ENCODE peak calls at places on chromosomes 5 and 9, in eight cellular contexts. S, O, W, P, Q, N, G and T are unnamed samples. For H3K4me1 and H3K27me3, the result is how much of the 10 kb centered on the place peaks cover.

GRCh38 chr5:56481147-56481997 is 248.2 kb upstream of the ANKRD55 start:
- DNase-seq in S (peak), N (peak), O (no peak), G (no peak), Q (peak), W (peak), P (no peak), T (peak)

GRCh38 chr5:1507961-1508678 is 15.6 kb downstream of the LPCAT1 start:
- DNase-seq in O (no peak), N (peak), G (no peak), S (no peak), Q (no peak), P (no peak), W (no peak), T (no peak)

GRCh38 chr5:96855041-96855872 is 21.0 kb upstream of the ERAP2 start:
- DNase-seq in G (no peak), P (no peak), O (no peak), S (no peak), N (no peak), W (no peak), Q (no peak), T (no peak)

GRCh38 chr9:87148391-87149237 is 201.3 kb upstream of the GAS1 start:
- DNase-seq in Q (peak), G (peak), S (peak), W (no peak), N (peak), P (peak), O (no peak), T (peak)

GRCh38 chr9:111872886-111873285 is 23.7 kb upstream of the UGCG start:
- DNase-seq in Q (no peak), P (no peak), G (no peak), O (no peak), S (no peak), W (no peak), N (no peak), T (no peak)

GRCh38 chr5:64923151-64923685 is 154.5 kb downstream of the CWC27 start:
- DNase-seq in P (no peak), N (peak), S (no peak), W (no peak), G (no peak), O (no peak), Q (no peak), T (no peak)

GRCh38 chr5:132483661-132484385 is 6.8 kb downstream of the IRF1 start:
- DNase-seq in N (no peak), S (peak), W (no peak), P (no peak), Q (no peak), O (no peak), G (no peak), T (no peak)

GRCh38 chr9:31969552-31969951 is 414.9 kb upstream of the ACO1 start:
- DNase-seq in G (no peak), S (no peak), P (no peak), W (no peak), N (no peak), O (no peak), Q (no peak), T (no peak)

DNA sequence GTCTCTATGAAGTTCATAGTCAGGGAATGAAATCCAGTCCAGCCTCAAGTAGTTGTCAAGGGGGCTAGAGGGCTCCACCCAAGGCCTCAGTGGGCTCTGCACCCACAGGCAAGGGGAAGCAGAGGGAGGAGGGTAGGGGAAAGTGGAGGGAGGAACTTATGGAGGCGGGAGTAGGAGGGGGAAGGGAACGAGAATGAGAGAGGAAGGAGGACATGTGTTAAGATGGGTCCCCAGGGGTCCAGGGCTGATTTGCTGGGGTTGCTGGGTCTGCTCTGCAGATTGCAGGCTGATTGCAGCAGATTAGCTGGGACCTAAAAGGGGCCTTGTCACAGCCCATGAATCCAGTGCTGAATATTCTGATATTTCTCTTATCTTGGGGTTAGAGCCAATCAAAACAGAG is 166.9 kb upstream of the IL12B start:
- DNase-seq in N (peak), Q (no peak), W (no peak), P (no peak), S (no peak), O (no peak), G (no peak), T (no peak)
- H3K4me1 ChIP-seq in N (under half), Q (under half), W (under half), P (under half), S (under half), O (under half), G (under half), T (under half)

GRCh38 chr9:97935291-97935690 is 2.7 kb downstream of the HEMGN start:
- DNase-seq in N (no peak), P (no peak), O (no peak), S (no peak), W (no peak), Q (no peak), G (no peak), T (no peak)
- H3K27me3 ChIP-seq in N (half or more), P (under half), O (under half), S (under half), W (under half), Q (under half), G (half or more), T (under half)

GRCh38 chr5:90641528-90641927 is 82.9 kb downstream of the ADGRV1 start:
- DNase-seq in O (no peak), P (no peak), G (no peak), N (no peak), S (no peak), Q (no peak), W (no peak), T (no peak)

GRCh38 chr5:90638878-90639277 is 80.3 kb downstream of the ADGRV1 start:
- DNase-seq in W (no peak), S (no peak), N (no peak), Q (no peak), O (no peak), G (no peak), P (no peak), T (no peak)

GRCh38 chr5:90637731-90638130 is 79.1 kb downstream of the ADGRV1 start:
- DNase-seq in Q (no peak), O (no peak), G (no peak), N (no peak), P (no peak), W (no peak), S (no peak), T (no peak)

GRCh38 chr5:90642706-90643229 is 84.2 kb downstream of the ADGRV1 start:
- DNase-seq in O (no peak), Q (no peak), G (no peak), W (no peak), P (no peak), S (no peak), N (no peak), T (no peak)

GRCh38 chr5:90640484-90641059 is 82.0 kb downstream of the ADGRV1 start:
- DNase-seq in Q (no peak), O (no peak), S (no peak), W (no peak), G (no peak), N (no peak), P (no peak), T (no peak)
- H3K4me1 ChIP-seq in Q (under half), O (under half), S (under half), W (under half), G (under half), N (under half), P (under half), T (under half)

GRCh38 chr5:158951951-158952545 is 147.7 kb downstream of the EBF1 start:
- DNase-seq in Q (no peak), N (no peak), S (no peak), G (no peak), W (no peak), O (no peak), P (no peak), T (no peak)
- H3K27me3 ChIP-seq in Q (under half), N (under half), S (under half), G (under half), W (under half), O (under half), P (under half), T (under half)

GRCh38 chr5:82277987-82278710 is at the start of gene RPS23:
- DNase-seq in N (peak), O (peak), P (peak), G (peak), S (peak), Q (peak), W (peak), T (peak)

GRCh38 chr5:82275267-82275664 is 2.9 kb downstream of the RPS23 start:
- DNase-seq in G (no peak), Q (no peak), W (no peak), N (no peak), S (no peak), O (no peak), P (no peak), T (no peak)

GRCh38 chr5:82276800-82277612 is 1.1 kb downstream of the RPS23 start:
- DNase-seq in O (no peak), N (no peak), P (no peak), W (no peak), G (no peak), Q (no peak), S (no peak), T (no peak)

GRCh38 chr5:82277613-82277986 is 554 bp downstream of the RPS23 start:
- DNase-seq in Q (no peak), N (no peak), W (no peak), O (no peak), G (no peak), S (no peak), P (no peak), T (no peak)

DNA sequence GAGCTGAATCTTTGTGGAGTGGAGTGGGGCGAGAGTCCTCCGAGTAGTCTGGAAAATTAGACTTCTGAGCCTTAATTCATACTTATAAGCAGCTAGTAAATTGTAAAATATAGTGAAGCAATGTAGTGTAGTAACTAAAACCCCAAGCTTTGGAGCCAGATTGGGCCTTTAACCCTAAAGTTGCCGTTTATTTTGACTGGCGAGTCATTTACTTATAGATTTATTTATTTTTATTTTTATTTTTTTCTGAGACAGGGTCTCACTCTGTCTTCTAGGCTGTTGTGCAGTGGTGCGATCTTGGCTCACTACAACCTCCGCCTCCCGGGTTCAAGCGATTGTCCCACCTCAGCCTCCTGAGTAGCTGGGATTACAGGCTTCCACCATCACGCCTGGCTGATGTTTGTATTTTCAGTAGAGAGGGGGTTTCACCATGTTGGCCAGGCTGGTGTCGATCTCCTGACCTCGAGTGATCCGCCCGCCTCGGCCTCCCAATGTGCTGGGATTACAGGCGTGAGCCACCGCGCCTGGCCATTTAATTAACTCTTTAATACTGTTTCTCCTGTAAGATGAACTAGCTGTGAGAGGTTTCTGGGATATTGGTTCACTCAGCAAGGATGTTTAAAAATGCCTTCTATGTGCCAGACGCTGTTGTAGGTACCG is 687 bp upstream of the RPS23 start:
- DNase-seq in G (no peak), O (no peak), Q (no peak), S (no peak), N (no peak), P (no peak), W (no peak), T (no peak)
- H3K4me1 ChIP-seq in G (under half), O (under half), Q (under half), S (under half), N (under half), P (under half), W (under half), T (under half)

GRCh38 chr5:110873773-110874437 is 135.1 kb downstream of the SLC25A46 start:
- DNase-seq in S (peak), P (no peak), N (no peak), O (no peak), Q (no peak), W (no peak), G (no peak), T (no peak)

GRCh38 chr5:110872963-110873362 is 134.2 kb downstream of the SLC25A46 start:
- DNase-seq in S (no peak), N (no peak), P (no peak), Q (no peak), W (no peak), G (no peak), O (no peak), T (no peak)

GRCh38 chr5:110869927-110870326 is 131.1 kb downstream of the SLC25A46 start:
- DNase-seq in O (no peak), G (no peak), N (no peak), P (no peak), W (no peak), S (no peak), Q (no peak), T (no peak)

DNA sequence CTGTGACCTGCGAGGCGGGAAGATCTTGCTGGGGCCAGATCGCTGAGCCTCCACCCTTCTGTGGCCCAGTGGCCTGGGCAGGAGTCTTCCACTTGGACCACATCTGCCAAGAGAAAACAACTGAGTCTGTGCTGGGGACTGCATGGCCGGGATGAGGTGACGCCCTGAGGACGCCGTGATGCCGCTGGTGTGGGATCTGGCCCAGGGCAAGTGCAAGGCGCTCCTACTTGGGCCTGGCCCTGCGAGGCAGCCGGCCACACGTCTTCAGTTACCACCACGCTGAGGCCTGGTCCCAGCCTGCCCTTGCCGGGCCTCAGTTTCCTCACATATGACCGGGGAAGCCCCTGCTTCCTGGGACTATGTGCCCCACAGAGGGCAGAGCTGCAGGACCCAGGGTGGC is 133.4 kb downstream of the SLC25A46 start:
- DNase-seq in G (no peak), S (no peak), Q (no peak), P (no peak), N (no peak), O (no peak), W (no peak), T (no peak)
- H3K27me3 ChIP-seq in G (under half), S (under half), Q (under half), P (under half), N (under half), O (under half), W (under half), T (under half)